ENCODE peak calls at places on chromosomes 7 and 10, in eight cellular contexts. N is iPS-NIHi11; U is anterior cingulate cortex; J is midbrain; B is fibroblast of mammary gland; H is activated T-helper 9 cell treated with anti-CD3 and anti-CD28 coated beads, Interleukin-2, amount 50 U/mL, for 16 hours; E is ACHN; Z is hippocampal formation. Q is an unnamed sample.

GRCh38 chr10:68735119-68735518 is 14.1 kb downstream of the CCAR1 start:
- DNase-seq in Z (no peak), H (no peak), N (no peak), U (no peak), J (no peak), B (no peak), E (no peak), Q (no peak)

GRCh38 chr7:10973942-10974716 is 457 bp downstream of the PHF14 start:
- DNase-seq in Z (no peak), N (peak), H (no peak), B (peak), E (peak), J (peak), U (peak), Q (peak)

GRCh38 chr7:12949060-12950045 is 261.9 kb downstream of the ARL4A start:
- DNase-seq in B (peak), H (no peak), Z (no peak), J (peak), U (no peak), N (no peak), E (no peak), Q (no peak)

GRCh38 chr10:5588603-5589002 is 63.8 kb downstream of the CALML3 start:
- DNase-seq in E (no peak), J (no peak), B (no peak), U (no peak), N (no peak), H (no peak), Z (no peak), Q (no peak)

GRCh38 chr10:132396495-132397035 is 435 bp upstream of the PWWP2B start:
- DNase-seq in B (peak), Z (no peak), N (peak), E (peak), U (no peak), H (peak), J (no peak), Q (no peak)

GRCh38 chr7:133053321-133053891 is 28.5 kb downstream of the CHCHD3 start:
- DNase-seq in N (no peak), J (no peak), H (no peak), B (peak), Z (no peak), E (peak), U (no peak), Q (no peak)

GRCh38 chr7:24609059-24609458 is 35.8 kb downstream of the PALS2 start:
- DNase-seq in B (no peak), U (no peak), Z (no peak), J (no peak), E (no peak), N (peak), H (no peak), Q (no peak)

GRCh38 chr10:60480865-60481563 is 91.3 kb upstream of the ANK3 start:
- DNase-seq in E (peak), Z (peak), U (no peak), B (peak), N (peak), J (peak), H (no peak), Q (peak)

GRCh38 chr7:85262891-85263290 is 76.0 kb upstream of the SEMA3D start:
- DNase-seq in J (no peak), N (no peak), H (no peak), U (no peak), Z (no peak), E (no peak), B (no peak), Q (no peak)

GRCh38 chr7:150738092-150739044 is 1.1 kb downstream of the GIMAP5 start:
- DNase-seq in Z (no peak), E (no peak), U (no peak), H (no peak), J (no peak), N (no peak), B (peak), Q (no peak)

Q was measured in cerebellar cortex.